ENCODE peak calls at places on chromosome 2, in nine cellular contexts. E, X, C, Y, P, G, D, N and O are unnamed samples.

GRCh38 chr2:16117791-16118610 is 177.7 kb downstream of the MYCN start:
- DNase-seq in E (no peak), X (no peak), C (no peak), Y (no peak), P (no peak), G (no peak), D (no peak), N (no peak), O (no peak)

GRCh38 chr2:98912221-98912851 is 23.7 kb downstream of the CRACDL start:
- DNase-seq in E (peak; percentile 66), X (no peak), C (peak; percentile 87), Y (no peak), P (peak; percentile 29), G (no peak), D (peak; percentile 65), N (peak; percentile 41), O (peak; percentile 60)

GRCh38 chr2:196242131-196242620 is 70.8 kb upstream of the STK17B start:
- DNase-seq in E (peak; percentile 80), X (no peak), C (no peak), Y (no peak), P (no peak), G (no peak), D (no peak), N (no peak), O (peak; percentile 43)

GRCh38 chr2:79000008-79000576 is 25.4 kb upstream of the REG3G start:
- DNase-seq in E (no peak), X (no peak), C (no peak), Y (no peak), P (no peak), G (no peak), D (no peak), N (no peak), O (no peak)

GRCh38 chr2:132479140-132479539 is 62.5 kb downstream of the GPR39 start:
- DNase-seq in E (no peak), X (no peak), C (no peak), Y (no peak), P (no peak), G (no peak), D (no peak), N (no peak), O (no peak)

GRCh38 chr2:196131384-196131861 is 40.0 kb downstream of the STK17B start:
- DNase-seq in E (no peak), X (peak; percentile 57), C (peak; percentile 18), Y (no peak), P (peak; percentile 66), G (peak; percentile 83), D (no peak), N (no peak), O (peak; percentile 47)

GRCh38 chr2:186256540-186256939 is 229.5 kb upstream of the ZC3H15 start:
- DNase-seq in E (no peak), X (no peak), C (peak; percentile 64), Y (no peak), P (peak; percentile 29), G (peak; percentile 57), D (no peak), N (no peak), O (no peak)

GRCh38 chr2:168494190-168494711 is 38.2 kb downstream of the CERS6 start:
- DNase-seq in E (no peak), X (peak; percentile 35), C (no peak), Y (no peak), P (peak; percentile 13), G (peak; percentile 81), D (no peak), N (no peak), O (no peak)

GRCh38 chr2:109182426-109182825 is 53.4 kb downstream of the SH3RF3 start:
- DNase-seq in E (no peak), X (no peak), C (no peak), Y (no peak), P (no peak), G (no peak), D (no peak), N (no peak), O (no peak)

GRCh38 chr2:146837857-146838256 is 1007.0 kb upstream of the ACVR2A start:
- DNase-seq in E (no peak), X (no peak), C (peak; percentile 46), Y (no peak), P (no peak), G (no peak), D (no peak), N (no peak), O (no peak)

GRCh38 chr2:240297553-240298315 is 137.7 kb upstream of the GPC1 start:
- DNase-seq in E (no peak), X (no peak), C (no peak), Y (no peak), P (no peak), G (no peak), D (no peak), N (no peak), O (no peak)

GRCh38 chr2:171985076-171985475 is 14.7 kb upstream of the METAP1D start:
- DNase-seq in E (no peak), X (no peak), C (no peak), Y (no peak), P (no peak), G (no peak), D (no peak), N (no peak), O (no peak)

DNA sequence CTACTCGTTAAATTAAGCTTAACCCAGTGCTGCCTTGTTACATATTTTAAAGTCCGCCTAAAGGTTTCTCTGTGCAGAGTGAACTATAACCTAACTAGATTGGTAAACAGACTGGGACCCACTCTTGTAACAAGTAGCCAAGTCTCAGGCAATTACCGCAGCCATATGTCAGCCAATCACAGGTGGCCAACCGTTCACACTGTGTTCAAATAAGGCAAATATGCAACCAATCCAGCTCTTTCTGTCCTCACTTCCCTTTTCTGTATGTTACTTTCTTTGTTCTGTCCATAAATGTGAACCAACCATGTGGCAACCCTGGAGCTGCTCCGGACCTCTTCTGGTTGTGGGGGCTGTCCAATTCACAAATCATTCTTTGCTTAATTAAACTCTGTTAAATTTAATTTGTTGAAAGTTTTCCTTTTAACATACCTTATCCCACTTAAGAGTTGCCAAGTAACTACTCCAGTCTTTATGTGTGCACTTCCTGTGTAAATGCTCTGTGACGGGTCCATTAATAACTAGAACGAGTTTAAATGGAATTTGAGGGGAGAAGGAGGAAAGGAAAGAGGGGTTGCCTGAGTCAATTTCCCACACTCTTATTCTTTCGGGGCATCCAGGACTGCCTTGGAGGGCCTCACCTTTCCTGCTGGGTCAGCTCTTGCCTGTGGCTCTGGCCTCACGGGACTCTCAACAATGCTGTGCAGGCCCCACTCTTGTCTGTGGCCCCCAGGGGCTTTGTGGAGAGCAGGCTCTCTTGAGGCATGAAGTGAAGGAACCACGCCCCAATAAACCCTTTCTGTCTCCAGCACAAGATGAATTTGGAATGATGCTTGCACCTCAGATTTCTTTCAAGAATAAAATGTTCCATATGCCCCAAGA is 6.6 kb upstream of the RPL37A start:
- DNase-seq in E (no peak), X (no peak), C (no peak), Y (no peak), P (no peak), G (peak; percentile 66), D (no peak), N (no peak), O (no peak)
- TF ChIP-seq POLR2AphosphoS5 in E (no peak), X (no peak), C (no peak), Y (peak; percentile 39), P (no peak), G (no peak), D (no peak), N (no peak), O (no peak)

GRCh38 chr2:47799210-47799609 is 16.3 kb downstream of the MSH6 start:
- DNase-seq in E (no peak), X (no peak), C (no peak), Y (no peak), P (no peak), G (no peak), D (no peak), N (no peak), O (no peak)
- TF ChIP-seq POLR2A in E (no peak), X (no peak), C (no peak), Y (no peak), P (no peak), G (no peak), D (no peak), N (no peak), O (no peak)

DNA sequence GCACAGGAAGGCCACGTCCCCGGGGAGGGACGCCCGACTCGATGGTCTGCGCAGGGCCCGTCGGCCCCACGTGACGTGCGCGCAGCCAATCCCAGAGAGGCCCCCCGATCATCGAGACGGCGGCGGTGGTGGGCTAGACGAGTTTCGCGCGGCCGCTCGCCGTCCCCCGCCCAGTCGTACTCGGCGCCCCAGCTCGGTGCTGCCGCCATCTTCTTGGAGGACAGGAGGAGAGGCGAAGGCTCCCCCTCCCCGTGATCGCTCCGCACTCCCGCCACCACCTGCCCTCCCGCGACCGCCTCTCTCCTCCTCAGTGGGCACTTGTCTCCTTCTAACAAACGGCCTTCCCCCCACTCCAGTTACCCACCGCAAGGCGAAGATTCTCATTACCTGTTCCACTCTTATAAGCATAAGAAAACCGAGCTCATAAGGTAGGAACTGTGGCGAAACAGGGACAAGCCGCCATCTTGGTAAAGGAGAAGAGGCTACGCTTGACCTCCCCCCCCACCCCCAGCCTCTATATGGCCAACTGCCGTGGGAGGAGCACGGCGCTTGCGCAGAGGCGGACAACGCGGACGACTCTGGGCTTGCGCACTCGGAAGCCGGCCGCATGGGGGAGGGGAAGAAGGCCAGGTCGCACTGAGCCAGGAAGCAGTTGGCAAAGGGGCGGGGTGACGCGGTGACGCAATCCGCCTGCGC is at the start of gene HDLBP:
- DNase-seq in E (peak; percentile 100), X (peak; percentile 100), C (peak; percentile 99), Y (peak; percentile 94), P (peak; percentile 97), G (peak; percentile 98), D (peak; percentile 99), N (peak; percentile 99), O (peak; percentile 100)
- TF ChIP-seq POLR2AphosphoS5 in E (peak; percentile 94), X (peak; percentile 82), C (peak; percentile 15), Y (peak; percentile 63), P (peak; percentile 81), G (peak; percentile 89), D (peak; percentile 85), N (peak; percentile 87), O (peak; percentile 92)

DNA sequence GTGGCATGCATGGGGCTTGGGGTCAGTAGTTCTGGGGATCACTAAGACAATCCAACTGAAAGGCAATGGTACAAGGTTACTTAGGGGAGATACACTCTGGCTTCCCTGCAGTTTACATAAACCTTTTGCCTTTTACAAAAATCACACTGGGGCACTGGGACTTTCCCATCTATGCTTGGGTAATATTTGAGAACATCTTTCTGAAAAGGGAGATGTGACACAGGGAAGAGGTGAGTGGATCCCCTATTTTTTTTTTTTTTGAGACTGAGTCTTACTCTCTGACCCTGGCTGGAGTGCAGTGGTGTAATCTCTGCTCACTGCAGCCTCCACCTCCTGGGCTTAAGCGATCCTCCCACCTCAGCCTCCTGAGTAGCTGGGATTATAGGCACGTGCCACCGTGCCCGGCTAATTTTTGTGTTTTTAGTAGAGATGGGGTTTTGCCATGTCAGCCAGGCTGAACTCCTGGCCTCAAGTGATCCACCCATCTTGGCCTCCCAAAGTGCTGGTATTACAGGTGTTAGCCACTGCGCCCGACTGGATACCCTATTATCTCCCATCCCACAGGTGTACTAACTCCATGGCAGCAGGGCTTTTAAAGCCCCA is 82.8 kb upstream of the DNMT3A start:
- DNase-seq in E (no peak), X (no peak), C (no peak), Y (no peak), P (no peak), G (no peak), D (no peak), N (no peak), O (no peak)
- TF ChIP-seq POLR2A in E (no peak), X (no peak), C (no peak), Y (no peak), P (no peak), G (no peak), D (no peak), N (no peak), O (no peak)